ENCODE peak calls at places on chromosomes 3 and 15, in eight cellular contexts. One of them, this sample, is unnamed.
A peak's percentile ranks its signal among the peaks of the same experiment; 100 is the strongest.

GRCh38 chr3:52346623-52347530 is 30.8 kb downstream of the DNAH1 start:
- DNase-seq in right lobe of liver: no peak
- DNase-seq in A549: no peak
- DNase-seq in upper lobe of right lung: no peak
- DNase-seq in OCI-LY7: no peak
- DNase-seq in sigmoid colon: no peak
- DNase-seq in SK-N-SH: no peak
- DNase-seq in heart right ventricle: peak; percentile 53
- DNase-seq in this sample: no peak

GRCh38 chr3:110414851-110415250 is 656.8 kb upstream of the NECTIN3 start:
- DNase-seq in right lobe of liver: no peak
- DNase-seq in A549: peak; percentile 18
- DNase-seq in upper lobe of right lung: no peak
- DNase-seq in OCI-LY7: no peak
- DNase-seq in sigmoid colon: no peak
- DNase-seq in SK-N-SH: no peak
- DNase-seq in heart right ventricle: no peak
- DNase-seq in this sample: no peak

GRCh38 chr3:35674451-35675109 is 35.3 kb downstream of the ARPP21 start:
- DNase-seq in right lobe of liver: no peak
- DNase-seq in A549: no peak
- DNase-seq in upper lobe of right lung: no peak
- DNase-seq in OCI-LY7: no peak
- DNase-seq in sigmoid colon: no peak
- DNase-seq in SK-N-SH: no peak
- DNase-seq in heart right ventricle: no peak
- DNase-seq in this sample: no peak

GRCh38 chr3:196432137-196432879 is at the start of gene UBXN7:
- DNase-seq in right lobe of liver: peak; percentile 96
- DNase-seq in A549: peak; percentile 91
- DNase-seq in upper lobe of right lung: peak; percentile 98
- DNase-seq in OCI-LY7: peak; percentile 94
- DNase-seq in sigmoid colon: peak; percentile 97
- DNase-seq in SK-N-SH: peak; percentile 100
- DNase-seq in heart right ventricle: peak; percentile 95
- DNase-seq in this sample: peak; percentile 95

GRCh38 chr15:85406916-85407315 is 26.5 kb downstream of the AKAP13 start:
- DNase-seq in right lobe of liver: no peak
- DNase-seq in A549: no peak
- DNase-seq in upper lobe of right lung: no peak
- DNase-seq in OCI-LY7: no peak
- DNase-seq in sigmoid colon: no peak
- DNase-seq in SK-N-SH: no peak
- DNase-seq in heart right ventricle: no peak
- DNase-seq in this sample: no peak

GRCh38 chr3:150599611-150600297 is 3.4 kb upstream of the SELENOT start:
- DNase-seq in right lobe of liver: no peak
- DNase-seq in A549: no peak
- DNase-seq in upper lobe of right lung: no peak
- DNase-seq in OCI-LY7: no peak
- DNase-seq in sigmoid colon: no peak
- DNase-seq in SK-N-SH: no peak
- DNase-seq in heart right ventricle: no peak
- DNase-seq in this sample: no peak

GRCh38 chr15:59917504-59918157 is 86.5 kb upstream of the FOXB1 start:
- DNase-seq in right lobe of liver: peak; percentile 74
- DNase-seq in A549: peak; percentile 73
- DNase-seq in upper lobe of right lung: peak; percentile 73
- DNase-seq in OCI-LY7: peak; percentile 53
- DNase-seq in sigmoid colon: no peak
- DNase-seq in SK-N-SH: peak; percentile 49
- DNase-seq in heart right ventricle: peak; percentile 10
- DNase-seq in this sample: no peak

GRCh38 chr3:178719036-178719635 is 182.9 kb downstream of the KCNMB2 start:
- DNase-seq in right lobe of liver: no peak
- DNase-seq in A549: no peak
- DNase-seq in upper lobe of right lung: no peak
- DNase-seq in OCI-LY7: no peak
- DNase-seq in sigmoid colon: no peak
- DNase-seq in SK-N-SH: no peak
- DNase-seq in heart right ventricle: no peak
- DNase-seq in this sample: no peak

GRCh38 chr3:111762535-111762934 is 96.5 kb upstream of the PHLDB2 start:
- DNase-seq in right lobe of liver: no peak
- DNase-seq in A549: no peak
- DNase-seq in upper lobe of right lung: no peak
- DNase-seq in OCI-LY7: no peak
- DNase-seq in sigmoid colon: no peak
- DNase-seq in SK-N-SH: no peak
- DNase-seq in heart right ventricle: no peak
- DNase-seq in this sample: no peak

GRCh38 chr15:32042269-32042996 is 12.1 kb downstream of the CHRNA7 start:
- DNase-seq in right lobe of liver: no peak
- DNase-seq in A549: peak; percentile 9
- DNase-seq in upper lobe of right lung: no peak
- DNase-seq in OCI-LY7: no peak
- DNase-seq in sigmoid colon: no peak
- DNase-seq in SK-N-SH: peak; percentile 51
- DNase-seq in heart right ventricle: no peak
- DNase-seq in this sample: no peak

GRCh38 chr3:140008693-140008980 is 73.7 kb downstream of the CLSTN2 start:
- DNase-seq in right lobe of liver: no peak
- DNase-seq in A549: no peak
- DNase-seq in upper lobe of right lung: no peak
- DNase-seq in OCI-LY7: no peak
- DNase-seq in sigmoid colon: no peak
- DNase-seq in SK-N-SH: no peak
- DNase-seq in heart right ventricle: no peak
- DNase-seq in this sample: no peak

GRCh38 chr3:5140230-5140621 is 18.1 kb downstream of the ARL8B start:
- DNase-seq in right lobe of liver: no peak
- DNase-seq in A549: no peak
- DNase-seq in upper lobe of right lung: no peak
- DNase-seq in OCI-LY7: no peak
- DNase-seq in sigmoid colon: no peak
- DNase-seq in SK-N-SH: no peak
- DNase-seq in heart right ventricle: no peak
- DNase-seq in this sample: no peak

GRCh38 chr3:41204369-41204768 is 5.1 kb downstream of the CTNNB1 start:
- DNase-seq in right lobe of liver: no peak
- DNase-seq in A549: no peak
- DNase-seq in upper lobe of right lung: no peak
- DNase-seq in OCI-LY7: no peak
- DNase-seq in sigmoid colon: no peak
- DNase-seq in SK-N-SH: no peak
- DNase-seq in heart right ventricle: no peak
- DNase-seq in this sample: no peak

GRCh38 chr3:41202075-41202833 is 2.9 kb downstream of the CTNNB1 start:
- DNase-seq in right lobe of liver: no peak
- DNase-seq in A549: no peak
- DNase-seq in upper lobe of right lung: no peak
- DNase-seq in OCI-LY7: peak; percentile 31
- DNase-seq in sigmoid colon: no peak
- DNase-seq in SK-N-SH: no peak
- DNase-seq in heart right ventricle: no peak
- DNase-seq in this sample: no peak

GRCh38 chr3:41205591-41205990 is 6.3 kb downstream of the CTNNB1 start:
- DNase-seq in right lobe of liver: no peak
- DNase-seq in A549: no peak
- DNase-seq in upper lobe of right lung: no peak
- DNase-seq in OCI-LY7: no peak
- DNase-seq in sigmoid colon: no peak
- DNase-seq in SK-N-SH: no peak
- DNase-seq in heart right ventricle: no peak
- DNase-seq in this sample: no peak

GRCh38 chr3:41200669-41201021 is 1.3 kb downstream of the CTNNB1 start:
- DNase-seq in right lobe of liver: no peak
- DNase-seq in A549: no peak
- DNase-seq in upper lobe of right lung: no peak
- DNase-seq in OCI-LY7: peak; percentile 62
- DNase-seq in sigmoid colon: no peak
- DNase-seq in SK-N-SH: no peak
- DNase-seq in heart right ventricle: peak; percentile 14
- DNase-seq in this sample: no peak

DNA sequence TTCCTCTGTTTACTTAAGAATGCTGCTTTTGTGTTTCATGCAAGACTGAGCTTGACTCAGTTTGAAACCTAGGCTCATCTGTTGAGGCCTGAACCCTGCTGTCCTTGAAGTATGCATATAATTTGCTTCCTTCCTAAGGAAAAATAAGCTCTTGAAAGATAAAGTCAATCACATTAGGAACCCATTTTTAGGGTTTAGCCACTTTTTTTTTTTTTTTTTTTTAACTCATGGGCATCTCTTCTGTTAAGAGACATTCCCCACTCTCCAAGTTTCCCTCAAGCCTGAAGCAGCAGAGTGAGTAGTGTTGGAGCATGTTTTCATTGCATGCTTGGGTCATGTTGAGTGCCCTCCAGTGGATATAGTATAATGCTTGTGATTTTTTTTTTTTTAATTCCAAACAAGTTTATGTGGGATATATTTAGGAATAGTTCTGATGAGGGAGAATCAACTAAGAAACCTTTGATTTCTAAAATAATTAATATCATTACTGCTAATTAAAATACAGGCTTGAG is 3.6 kb downstream of the CTNNB1 start:
- DNase-seq in right lobe of liver: no peak
- DNase-seq in A549: no peak
- DNase-seq in upper lobe of right lung: no peak
- DNase-seq in OCI-LY7: peak; percentile 17
- DNase-seq in sigmoid colon: no peak
- DNase-seq in SK-N-SH: peak; percentile 49
- DNase-seq in heart right ventricle: peak; percentile 26
- DNase-seq in this sample: no peak
- H3K4me3 ChIP-seq in right lobe of liver: no peak overlapping the region
- H3K4me3 ChIP-seq in A549: no peak overlapping the region
- H3K4me3 ChIP-seq in upper lobe of right lung: peak overlapping the region; percentile 78
- H3K4me3 ChIP-seq in OCI-LY7: peak overlapping the region; percentile 99
- H3K4me3 ChIP-seq in sigmoid colon: no peak overlapping the region
- H3K4me3 ChIP-seq in SK-N-SH: no peak overlapping the region
- H3K4me3 ChIP-seq in heart right ventricle: no peak overlapping the region
- H3K4me3 ChIP-seq in this sample: peak overlapping the region; percentile 80

GRCh38 chr3:127848131-127849129 is 26.1 kb upstream of the MGLL start:
- DNase-seq in right lobe of liver: no peak
- DNase-seq in A549: no peak
- DNase-seq in upper lobe of right lung: no peak
- DNase-seq in OCI-LY7: no peak
- DNase-seq in sigmoid colon: no peak
- DNase-seq in SK-N-SH: no peak
- DNase-seq in heart right ventricle: no peak
- DNase-seq in this sample: no peak
- TF ChIP-seq CTCF in right lobe of liver: no peak
- TF ChIP-seq CTCF in A549: no peak
- TF ChIP-seq CTCF in upper lobe of right lung: peak; percentile 10
- TF ChIP-seq CTCF in OCI-LY7: no peak
- TF ChIP-seq CTCF in sigmoid colon: no peak
- TF ChIP-seq CTCF in SK-N-SH: no peak
- TF ChIP-seq CTCF in heart right ventricle: peak; percentile 7
- TF ChIP-seq CTCF in this sample: no peak

DNA sequence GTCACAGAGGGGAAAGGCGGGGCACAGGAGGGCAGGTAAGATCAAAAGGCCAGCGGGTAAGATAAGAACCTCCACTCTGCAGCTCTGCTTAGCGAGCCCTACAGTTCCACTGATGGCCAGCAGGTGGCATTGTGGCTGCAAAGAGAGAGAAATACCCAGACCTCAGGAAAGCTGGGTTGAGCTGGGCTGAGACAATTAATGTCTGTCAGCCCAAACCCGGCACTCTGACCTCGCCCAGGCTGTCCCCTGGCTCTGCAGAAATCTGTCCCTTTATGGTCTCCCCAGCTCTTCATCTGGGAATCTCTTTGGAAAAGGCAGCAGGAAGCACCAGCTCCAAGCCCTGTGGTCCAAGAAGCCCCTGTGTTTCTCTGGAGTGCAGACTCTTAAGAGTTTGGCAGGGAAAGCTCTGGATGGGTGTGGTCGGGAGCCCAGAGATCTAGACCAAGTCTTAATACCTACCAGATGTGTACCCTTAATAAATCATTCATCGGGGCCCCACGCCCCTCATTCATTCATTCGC is 8.3 kb downstream of the MFGE8 start:
- DNase-seq in right lobe of liver: peak; percentile 79
- DNase-seq in A549: peak; percentile 89
- DNase-seq in upper lobe of right lung: peak; percentile 89
- DNase-seq in OCI-LY7: peak; percentile 81
- DNase-seq in sigmoid colon: peak; percentile 83
- DNase-seq in SK-N-SH: peak; percentile 84
- DNase-seq in heart right ventricle: peak; percentile 80
- DNase-seq in this sample: peak; percentile 87
- H3K27ac ChIP-seq in right lobe of liver: no peak overlapping the region
- H3K27ac ChIP-seq in A549: peak overlapping the region; percentile 49
- H3K27ac ChIP-seq in upper lobe of right lung: no peak overlapping the region
- H3K27ac ChIP-seq in OCI-LY7: no peak overlapping the region
- H3K27ac ChIP-seq in sigmoid colon: no peak overlapping the region
- H3K27ac ChIP-seq in SK-N-SH: no peak overlapping the region
- H3K27ac ChIP-seq in heart right ventricle: peak overlapping the region; percentile 50
- H3K27ac ChIP-seq in this sample: peak overlapping the region; percentile 94

DNA sequence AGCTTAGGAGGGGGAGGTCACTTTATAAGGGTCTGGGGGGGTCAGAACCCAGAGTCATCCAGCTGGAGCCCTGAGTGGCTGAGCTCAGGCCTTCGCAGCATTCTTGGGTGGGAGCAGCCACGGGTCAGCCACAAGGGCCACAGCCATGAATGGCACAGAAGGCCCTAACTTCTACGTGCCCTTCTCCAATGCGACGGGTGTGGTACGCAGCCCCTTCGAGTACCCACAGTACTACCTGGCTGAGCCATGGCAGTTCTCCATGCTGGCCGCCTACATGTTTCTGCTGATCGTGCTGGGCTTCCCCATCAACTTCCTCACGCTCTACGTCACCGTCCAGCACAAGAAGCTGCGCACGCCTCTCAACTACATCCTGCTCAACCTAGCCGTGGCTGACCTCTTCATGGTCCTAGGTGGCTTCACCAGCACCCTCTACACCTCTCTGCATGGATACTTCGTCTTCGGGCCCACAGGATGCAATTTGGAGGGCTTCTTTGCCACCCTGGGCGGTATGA is at the start of gene RHO:
- DNase-seq in right lobe of liver: no peak
- DNase-seq in A549: no peak
- DNase-seq in upper lobe of right lung: no peak
- DNase-seq in OCI-LY7: no peak
- DNase-seq in sigmoid colon: no peak
- DNase-seq in SK-N-SH: no peak
- DNase-seq in heart right ventricle: no peak
- DNase-seq in this sample: no peak
- H3K4me3 ChIP-seq in right lobe of liver: no peak within 1 kb of the TSS
- H3K4me3 ChIP-seq in A549: no peak within 1 kb of the TSS
- H3K4me3 ChIP-seq in upper lobe of right lung: no peak within 1 kb of the TSS
- H3K4me3 ChIP-seq in OCI-LY7: no peak within 1 kb of the TSS
- H3K4me3 ChIP-seq in sigmoid colon: no peak within 1 kb of the TSS
- H3K4me3 ChIP-seq in SK-N-SH: no peak within 1 kb of the TSS
- H3K4me3 ChIP-seq in heart right ventricle: no peak within 1 kb of the TSS
- H3K4me3 ChIP-seq in this sample: no peak within 1 kb of the TSS

This sample was measured in coronary artery.